ENCODE peak calls at places on chromosomes 13 and 19, in four cellular contexts. One of them, this sample, is unnamed.

GRCh38 chr13:110869805-110870706 is 44.8 kb downstream of the ANKRD10 start:
- DNase-seq in AG04449: peak
- DNase-seq in IMR-90: peak
- DNase-seq in bronchial epithelial cell: peak
- DNase-seq in this sample: peak

GRCh38 chr13:20271441-20271840 is 39.3 kb upstream of the GJB6 start:
- DNase-seq in AG04449: no peak
- DNase-seq in IMR-90: no peak
- DNase-seq in bronchial epithelial cell: no peak
- DNase-seq in this sample: no peak

GRCh38 chr13:40662866-40663265 is 3.6 kb downstream of the FOXO1 start:
- DNase-seq in AG04449: no peak
- DNase-seq in IMR-90: no peak
- DNase-seq in bronchial epithelial cell: no peak
- DNase-seq in this sample: no peak

GRCh38 chr13:76992548-76993001 is 694 bp downstream of the CLN5 start:
- DNase-seq in AG04449: no peak
- DNase-seq in IMR-90: peak
- DNase-seq in bronchial epithelial cell: peak
- DNase-seq in this sample: no peak

GRCh38 chr19:29596885-29597525 is 9.1 kb upstream of the POP4 start:
- DNase-seq in AG04449: no peak
- DNase-seq in IMR-90: peak
- DNase-seq in bronchial epithelial cell: peak
- DNase-seq in this sample: no peak

GRCh38 chr13:103078145-103078544 is 11.9 kb upstream of the SLC10A2 start:
- DNase-seq in AG04449: no peak
- DNase-seq in IMR-90: no peak
- DNase-seq in bronchial epithelial cell: no peak
- DNase-seq in this sample: no peak

GRCh38 chr13:52760078-52760477 is 20.5 kb upstream of the CNMD start:
- DNase-seq in AG04449: no peak
- DNase-seq in IMR-90: no peak
- DNase-seq in bronchial epithelial cell: no peak
- DNase-seq in this sample: no peak

GRCh38 chr19:6739390-6739883 is at the start of gene TRIP10:
- DNase-seq in AG04449: no peak
- DNase-seq in IMR-90: peak
- DNase-seq in bronchial epithelial cell: no peak
- DNase-seq in this sample: no peak

GRCh38 chr13:68940049-68940448 is 1167.6 kb upstream of the ATXN8OS start:
- DNase-seq in AG04449: no peak
- DNase-seq in IMR-90: no peak
- DNase-seq in bronchial epithelial cell: no peak
- DNase-seq in this sample: no peak

GRCh38 chr19:18017275-18018083 is 9.5 kb downstream of the ARRDC2 start:
- DNase-seq in AG04449: no peak
- DNase-seq in IMR-90: no peak
- DNase-seq in bronchial epithelial cell: peak
- DNase-seq in this sample: no peak

GRCh38 chr19:30060872-30061556 is 119.0 kb downstream of the URI1 start:
- DNase-seq in AG04449: no peak
- DNase-seq in IMR-90: no peak
- DNase-seq in bronchial epithelial cell: no peak
- DNase-seq in this sample: no peak

GRCh38 chr13:64553411-64554129 is 2676.6 kb downstream of the PCDH9 start:
- DNase-seq in AG04449: peak
- DNase-seq in IMR-90: peak
- DNase-seq in bronchial epithelial cell: peak
- DNase-seq in this sample: no peak

GRCh38 chr19:30064021-30064699 is 122.1 kb downstream of the URI1 start:
- DNase-seq in AG04449: no peak
- DNase-seq in IMR-90: no peak
- DNase-seq in bronchial epithelial cell: no peak
- DNase-seq in this sample: no peak

GRCh38 chr19:51916167-51916566 is 11.1 kb upstream of the ZNF613 start:
- DNase-seq in AG04449: no peak
- DNase-seq in IMR-90: no peak
- DNase-seq in bronchial epithelial cell: no peak
- DNase-seq in this sample: no peak

GRCh38 chr13:23847545-23847944 is 41.7 kb downstream of the MIPEP start:
- DNase-seq in AG04449: no peak
- DNase-seq in IMR-90: no peak
- DNase-seq in bronchial epithelial cell: no peak
- DNase-seq in this sample: no peak

GRCh38 chr13:95182570-95183285 is 118.5 kb downstream of the ABCC4 start:
- DNase-seq in AG04449: no peak
- DNase-seq in IMR-90: no peak
- DNase-seq in bronchial epithelial cell: no peak
- DNase-seq in this sample: no peak

GRCh38 chr13:35927554-35927953 is 203.6 kb downstream of the DCLK1 start:
- DNase-seq in AG04449: no peak
- DNase-seq in IMR-90: peak
- DNase-seq in bronchial epithelial cell: peak
- DNase-seq in this sample: no peak

GRCh38 chr13:112892759-112893569 is 76.0 kb upstream of the MCF2L start:
- DNase-seq in AG04449: no peak
- DNase-seq in IMR-90: no peak
- DNase-seq in bronchial epithelial cell: no peak
- DNase-seq in this sample: no peak

GRCh38 chr19:9877775-9878510 is 42.8 kb downstream of the PIN1 start:
- DNase-seq in AG04449: no peak
- DNase-seq in IMR-90: peak
- DNase-seq in bronchial epithelial cell: peak
- DNase-seq in this sample: no peak

GRCh38 chr19:43489310-43489709 is 15.2 kb downstream of the PHLDB3 start:
- DNase-seq in AG04449: no peak
- DNase-seq in IMR-90: no peak
- DNase-seq in bronchial epithelial cell: no peak
- DNase-seq in this sample: no peak

GRCh38 chr13:113724780-113725315 is 34.2 kb upstream of the TMEM255B start:
- DNase-seq in AG04449: no peak
- DNase-seq in IMR-90: peak
- DNase-seq in bronchial epithelial cell: peak
- DNase-seq in this sample: peak

GRCh38 chr19:11191273-11191755 is 6.0 kb downstream of the KANK2 start:
- DNase-seq in AG04449: no peak
- DNase-seq in IMR-90: peak
- DNase-seq in bronchial epithelial cell: no peak
- DNase-seq in this sample: peak

GRCh38 chr19:7618366-7618765 is 11.0 kb downstream of the XAB2 start:
- DNase-seq in AG04449: no peak
- DNase-seq in IMR-90: no peak
- DNase-seq in bronchial epithelial cell: no peak
- DNase-seq in this sample: no peak

GRCh38 chr19:30363073-30363472 is 9.1 kb upstream of the ZNF536 start:
- DNase-seq in AG04449: no peak
- DNase-seq in IMR-90: no peak
- DNase-seq in bronchial epithelial cell: no peak
- DNase-seq in this sample: no peak

GRCh38 chr19:21430674-21431073 is 33.7 kb downstream of the ZNF493 start:
- DNase-seq in AG04449: no peak
- DNase-seq in IMR-90: no peak
- DNase-seq in bronchial epithelial cell: no peak
- DNase-seq in this sample: no peak

GRCh38 chr13:22770891-22771290 is 409.9 kb upstream of the SGCG start:
- DNase-seq in AG04449: no peak
- DNase-seq in IMR-90: no peak
- DNase-seq in bronchial epithelial cell: no peak
- DNase-seq in this sample: no peak

GRCh38 chr13:99278199-99278598 is 20.0 kb upstream of the GPR18 start:
- DNase-seq in AG04449: no peak
- DNase-seq in IMR-90: no peak
- DNase-seq in bronchial epithelial cell: no peak
- DNase-seq in this sample: no peak

GRCh38 chr13:71577127-71577526 is 289.9 kb downstream of the DACH1 start:
- DNase-seq in AG04449: no peak
- DNase-seq in IMR-90: no peak
- DNase-seq in bronchial epithelial cell: peak
- DNase-seq in this sample: no peak

GRCh38 chr19:42152285-42152684 is 20.0 kb upstream of the POU2F2 start:
- DNase-seq in AG04449: no peak
- DNase-seq in IMR-90: no peak
- DNase-seq in bronchial epithelial cell: no peak
- DNase-seq in this sample: no peak

GRCh38 chr13:41075034-41075433 is 13.7 kb downstream of the WBP4 start:
- DNase-seq in AG04449: no peak
- DNase-seq in IMR-90: peak
- DNase-seq in bronchial epithelial cell: peak
- DNase-seq in this sample: no peak

DNA sequence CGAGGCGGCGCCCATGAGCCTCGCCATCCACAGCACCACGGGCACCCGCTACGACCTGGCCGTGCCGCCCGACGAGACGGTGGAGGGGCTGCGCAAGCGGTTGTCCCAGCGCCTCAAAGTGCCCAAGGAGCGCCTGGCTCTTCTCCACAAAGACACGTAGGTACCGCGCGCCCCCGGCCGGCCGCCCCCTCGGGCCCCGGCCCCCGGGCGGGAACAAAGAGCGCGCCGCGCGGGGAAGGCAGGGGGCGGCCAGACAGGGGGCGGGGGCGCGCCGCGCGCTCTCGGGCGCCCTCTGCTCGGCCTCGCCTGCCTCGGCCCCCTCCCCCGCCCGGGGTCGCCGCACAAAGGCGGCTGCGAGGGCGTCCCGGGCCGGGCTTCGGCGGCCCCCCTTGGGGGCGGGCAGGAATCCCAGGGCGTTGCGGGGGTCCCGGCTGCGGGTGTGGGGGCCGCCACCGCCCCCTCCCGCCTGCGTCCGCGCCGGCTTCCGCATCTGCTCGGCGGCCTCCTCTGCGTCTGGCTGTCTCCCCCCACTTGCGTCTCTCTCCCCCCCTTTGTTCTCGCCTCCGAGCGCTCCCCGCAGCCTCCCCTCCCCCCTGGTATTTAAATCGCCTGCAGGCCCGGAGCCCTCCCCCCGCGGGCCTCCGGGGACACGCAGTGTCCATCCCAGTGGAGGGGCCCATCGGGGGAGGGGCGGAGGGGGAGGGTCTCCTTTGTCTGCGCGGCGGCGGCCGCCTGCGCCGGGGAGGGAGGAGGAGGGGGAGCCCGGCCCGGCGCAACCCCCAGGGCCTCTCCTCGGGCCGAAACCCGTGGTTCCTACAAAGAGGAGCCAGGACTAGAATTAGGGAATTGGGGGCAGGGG is 2.2 kb downstream of the MIDN start:
- DNase-seq in AG04449: no peak
- DNase-seq in IMR-90: peak
- DNase-seq in bronchial epithelial cell: no peak
- DNase-seq in this sample: no peak
- TF ChIP-seq CTCF in AG04449: no peak
- TF ChIP-seq CTCF in IMR-90: no peak
- TF ChIP-seq CTCF in bronchial epithelial cell: no peak
- TF ChIP-seq CTCF in this sample: no peak

DNA sequence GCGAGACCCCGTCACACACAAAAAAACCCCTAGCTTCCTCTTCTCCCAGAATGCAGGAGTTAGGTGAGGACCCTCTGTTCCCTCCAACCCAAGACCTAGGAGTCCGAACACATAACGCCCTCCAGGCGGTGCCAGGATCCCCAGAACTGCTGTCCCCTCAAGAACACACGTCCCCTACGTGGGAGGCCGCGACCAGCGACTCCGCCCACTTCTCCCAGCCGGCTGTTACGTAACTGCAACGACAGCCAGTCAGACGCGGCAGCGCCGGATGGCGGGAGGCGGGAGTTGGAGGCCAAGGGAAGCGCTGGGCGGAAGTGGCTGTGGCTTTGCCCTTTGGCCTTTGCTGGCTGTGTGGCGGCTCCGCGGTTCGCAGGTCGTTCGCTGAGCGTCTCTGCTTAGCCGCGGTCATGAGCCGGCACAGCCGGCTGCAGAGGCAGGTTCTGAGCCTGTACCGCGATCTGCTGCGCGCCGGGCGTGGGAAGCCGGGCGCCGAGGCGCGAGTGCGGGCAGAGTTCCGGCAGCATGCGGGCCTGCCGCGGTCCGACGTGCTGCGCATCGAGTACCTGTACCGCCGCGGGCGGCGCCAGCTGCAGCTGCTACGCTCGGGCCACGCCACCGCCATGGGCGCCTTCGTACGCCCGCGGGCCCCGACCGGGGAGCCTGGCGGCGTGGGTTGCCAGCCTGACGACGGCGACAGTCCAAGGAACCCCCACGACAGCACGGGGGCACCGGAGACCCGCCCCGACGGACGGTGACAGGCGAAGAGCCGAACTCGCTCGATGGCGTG is at the start of gene SDHAF1:
- DNase-seq in AG04449: peak
- DNase-seq in IMR-90: peak
- DNase-seq in bronchial epithelial cell: peak
- DNase-seq in this sample: peak
- TF ChIP-seq CTCF in AG04449: no peak
- TF ChIP-seq CTCF in IMR-90: no peak
- TF ChIP-seq CTCF in bronchial epithelial cell: peak
- TF ChIP-seq CTCF in this sample: no peak

GRCh38 chr13:91576590-91576989 is 178.2 kb downstream of the GPC5 start:
- DNase-seq in AG04449: no peak
- DNase-seq in IMR-90: no peak
- DNase-seq in bronchial epithelial cell: no peak
- DNase-seq in this sample: no peak
- TF ChIP-seq CTCF in AG04449: no peak
- TF ChIP-seq CTCF in IMR-90: no peak
- TF ChIP-seq CTCF in bronchial epithelial cell: peak
- TF ChIP-seq CTCF in this sample: no peak

GRCh38 chr13:62092536-62092935 is 676.9 kb upstream of the PCDH20 start:
- DNase-seq in AG04449: no peak
- DNase-seq in IMR-90: no peak
- DNase-seq in bronchial epithelial cell: no peak
- DNase-seq in this sample: no peak

GRCh38 chr13:62092949-62093348 is 677.3 kb upstream of the PCDH20 start:
- DNase-seq in AG04449: no peak
- DNase-seq in IMR-90: no peak
- DNase-seq in bronchial epithelial cell: no peak
- DNase-seq in this sample: no peak

GRCh38 chr13:62093984-62094383 is 678.3 kb upstream of the PCDH20 start:
- DNase-seq in AG04449: no peak
- DNase-seq in IMR-90: no peak
- DNase-seq in bronchial epithelial cell: no peak
- DNase-seq in this sample: no peak

GRCh38 chr13:62094937-62095336 is 679.3 kb upstream of the PCDH20 start:
- DNase-seq in AG04449: no peak
- DNase-seq in IMR-90: no peak
- DNase-seq in bronchial epithelial cell: no peak
- DNase-seq in this sample: no peak

DNA sequence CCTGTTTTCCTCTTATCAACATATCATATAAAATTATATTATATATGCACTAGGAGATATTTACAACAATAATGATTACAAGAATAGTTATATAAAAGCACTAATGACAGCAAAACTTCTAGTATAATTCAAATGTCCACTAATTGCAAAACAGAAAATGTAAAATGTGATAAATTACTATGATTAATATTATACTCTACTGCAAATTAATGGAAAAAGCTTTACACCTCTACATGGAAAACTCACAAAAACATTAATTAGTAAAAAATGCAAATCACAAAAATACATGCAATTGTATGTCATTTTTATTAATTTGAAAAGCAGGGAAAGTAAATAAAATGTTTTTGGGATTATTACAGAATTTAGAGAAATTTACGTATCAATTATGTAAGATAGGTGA is 681.0 kb upstream of the PCDH20 start:
- DNase-seq in AG04449: no peak
- DNase-seq in IMR-90: no peak
- DNase-seq in bronchial epithelial cell: no peak
- DNase-seq in this sample: no peak
- TF ChIP-seq CTCF in AG04449: no peak
- TF ChIP-seq CTCF in IMR-90: no peak
- TF ChIP-seq CTCF in bronchial epithelial cell: no peak
- TF ChIP-seq CTCF in this sample: no peak

GRCh38 chr19:13847033-13847899 is 29.7 kb upstream of the NANOS3 start:
- DNase-seq in AG04449: no peak
- DNase-seq in IMR-90: peak
- DNase-seq in bronchial epithelial cell: peak
- DNase-seq in this sample: peak
- TF ChIP-seq CTCF in AG04449: peak
- TF ChIP-seq CTCF in IMR-90: peak
- TF ChIP-seq CTCF in bronchial epithelial cell: peak
- TF ChIP-seq CTCF in this sample: no peak